ENCODE peak calls at places on chromosomes 13 and 19, in nine cellular contexts. J is cardiac muscle cell; K is stomach; T is upper lobe of right lung; E is ovary; Z is left ventricle myocardium inferior; S is neuronal stem cell; Q is Karpas-422; Y is CD8-positive, alpha-beta memory T cell. V is an unnamed sample.
A peak's percentile ranks its signal among the peaks of the same experiment; 100 is the strongest.

GRCh38 chr13:23504188-23504587 is 66.0 kb upstream of the TNFRSF19 start:
- DNase-seq in J (no peak), K (no peak), T (no peak), E (no peak), Z (no peak), S (no peak), Q (peak; percentile 34), Y (no peak), V (no peak)

GRCh38 chr13:22455036-22455435 is 725.7 kb upstream of the SGCG start:
- DNase-seq in J (no peak), K (no peak), T (no peak), E (no peak), Z (no peak), S (no peak), Q (no peak), Y (no peak), V (no peak)

GRCh38 chr19:4199699-4200293 is 17.3 kb downstream of the ANKRD24 start:
- DNase-seq in J (no peak), K (no peak), T (no peak), E (no peak), Z (no peak), S (no peak), Q (no peak), Y (no peak), V (no peak)

GRCh38 chr13:99860736-99861135 is 110.8 kb downstream of the ZIC5 start:
- DNase-seq in J (no peak), K (no peak), T (no peak), E (no peak), Z (no peak), S (peak; percentile 84), Q (no peak), Y (no peak), V (no peak)

GRCh38 chr13:59771272-59771671 is 392.5 kb downstream of the DIAPH3 start:
- DNase-seq in J (peak; percentile 53), K (no peak), T (no peak), E (no peak), Z (no peak), S (no peak), Q (peak; percentile 44), Y (no peak), V (no peak)

GRCh38 chr19:43782689-43783231 is 2.0 kb upstream of the KCNN4 start:
- DNase-seq in J (no peak), K (peak; percentile 65), T (no peak), E (no peak), Z (no peak), S (no peak), Q (no peak), Y (no peak), V (no peak)

GRCh38 chr13:49248433-49249002 is 793 bp downstream of the CDADC1 start:
- DNase-seq in J (peak; percentile 52), K (no peak), T (no peak), E (no peak), Z (no peak), S (peak; percentile 21), Q (peak; percentile 58), Y (no peak), V (no peak)

GRCh38 chr19:17560205-17560595 is 4.8 kb downstream of the COLGALT1 start:
- DNase-seq in J (peak; percentile 99), K (no peak), T (peak; percentile 85), E (no peak), Z (no peak), S (no peak), Q (no peak), Y (no peak), V (no peak)

GRCh38 chr19:27748551-27749152 is 1464.3 kb downstream of the UQCRFS1 start:
- DNase-seq in J (no peak), K (peak; percentile 13), T (peak; percentile 3), E (no peak), Z (no peak), S (no peak), Q (no peak), Y (no peak), V (no peak)

GRCh38 chr19:15396436-15396835 is 16.8 kb upstream of the AKAP8 start:
- DNase-seq in J (no peak), K (no peak), T (no peak), E (no peak), Z (no peak), S (no peak), Q (no peak), Y (no peak), V (no peak)

GRCh38 chr19:18839465-18840287 is 7.9 kb downstream of the UPF1 start:
- DNase-seq in J (no peak), K (peak; percentile 61), T (no peak), E (no peak), Z (no peak), S (no peak), Q (no peak), Y (no peak), V (no peak)

GRCh38 chr19:8438236-8438635 is 6.5 kb upstream of the HNRNPM start:
- DNase-seq in J (no peak), K (no peak), T (peak; percentile 46), E (no peak), Z (no peak), S (no peak), Q (no peak), Y (no peak), V (no peak)

GRCh38 chr19:7766535-7766934 is 3.5 kb downstream of the CLEC4M start:
- DNase-seq in J (no peak), K (no peak), T (peak; percentile 34), E (no peak), Z (no peak), S (no peak), Q (no peak), Y (no peak), V (no peak)

GRCh38 chr19:1590641-1591397 is 1.8 kb downstream of the MBD3 start:
- DNase-seq in J (peak; percentile 31), K (no peak), T (no peak), E (no peak), Z (no peak), S (no peak), Q (peak; percentile 76), Y (no peak), V (no peak)

GRCh38 chr19:46355234-46355990 is 8.5 kb downstream of the PPP5C start:
- DNase-seq in J (no peak), K (no peak), T (no peak), E (no peak), Z (no peak), S (no peak), Q (no peak), Y (no peak), V (no peak)

GRCh38 chr13:112132142-112132541 is 65.2 kb downstream of the SOX1 start:
- DNase-seq in J (no peak), K (peak; percentile 22), T (peak; percentile 48), E (no peak), Z (no peak), S (no peak), Q (no peak), Y (no peak), V (no peak)

GRCh38 chr19:9878511-9879196 is 43.5 kb downstream of the PIN1 start:
- DNase-seq in J (peak; percentile 76), K (no peak), T (no peak), E (no peak), Z (no peak), S (no peak), Q (no peak), Y (no peak), V (no peak)

DNA sequence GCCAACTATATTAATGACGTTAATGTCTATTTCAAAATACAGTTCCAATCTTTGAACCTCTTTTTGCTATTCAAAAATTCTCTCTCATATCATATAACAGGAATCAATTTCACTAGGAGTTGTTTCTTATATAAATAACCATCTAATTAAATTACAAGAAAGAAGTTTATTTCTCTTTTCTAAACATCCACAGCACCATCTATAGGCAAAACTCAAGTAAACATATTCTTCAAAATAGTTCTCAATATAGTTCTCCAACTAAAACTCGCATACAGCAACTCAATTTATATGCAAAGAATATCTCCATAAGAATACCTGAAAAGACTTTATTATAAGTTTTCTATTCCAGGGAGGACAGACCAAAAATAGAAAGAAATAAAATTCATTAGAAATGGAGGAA is 65.6 kb downstream of the RBM26 start:
- DNase-seq in J (no peak), K (no peak), T (no peak), E (no peak), Z (no peak), S (no peak), Q (no peak), Y (no peak), V (no peak)
- H3K36me3 ChIP-seq in J (peaks cover 66% of the 10 kb centered on the region), K (peaks cover 23% of the 10 kb centered on the region), T (peaks cover 97% of the 10 kb centered on the region), E (no peaks in the 10 kb centered on the region), Z (peaks cover 92% of the 10 kb centered on the region), S (peaks cover 100% of the 10 kb centered on the region), Q (peaks cover 89% of the 10 kb centered on the region), Y (peaks cover 43% of the 10 kb centered on the region), V (peaks cover 2% of the 10 kb centered on the region)

GRCh38 chr19:33261511-33262192 is 36.0 kb upstream of the SLC7A10 start:
- DNase-seq in J (no peak), K (no peak), T (no peak), E (no peak), Z (no peak), S (no peak), Q (no peak), Y (no peak), V (no peak)

GRCh38 chr19:33266971-33267484 is 35.3 kb downstream of the CEBPA start:
- DNase-seq in J (no peak), K (no peak), T (no peak), E (no peak), Z (no peak), S (no peak), Q (no peak), Y (no peak), V (no peak)

GRCh38 chr19:33263325-33264023 is 37.8 kb upstream of the SLC7A10 start:
- DNase-seq in J (no peak), K (no peak), T (no peak), E (no peak), Z (no peak), S (no peak), Q (no peak), Y (no peak), V (no peak)

GRCh38 chr19:33267706-33268105 is 34.6 kb downstream of the CEBPA start:
- DNase-seq in J (no peak), K (no peak), T (no peak), E (no peak), Z (no peak), S (no peak), Q (no peak), Y (no peak), V (no peak)

GRCh38 chr19:33264881-33265445 is 37.4 kb downstream of the CEBPA start:
- DNase-seq in J (no peak), K (no peak), T (no peak), E (no peak), Z (no peak), S (no peak), Q (no peak), Y (no peak), V (no peak)
- H3K4me1 ChIP-seq in J (peaks cover 5% of the 10 kb centered on the region), K (no peaks in the 10 kb centered on the region), T (peaks cover 9% of the 10 kb centered on the region), E (no peaks in the 10 kb centered on the region), Z (no peaks in the 10 kb centered on the region), S (peaks cover 1% of the 10 kb centered on the region), Q (no peaks in the 10 kb centered on the region), Y (no peaks in the 10 kb centered on the region), V (no peaks in the 10 kb centered on the region)

GRCh38 chr19:36483653-36484052 is 5.7 kb downstream of the ZNF566 start:
- DNase-seq in J (no peak), K (no peak), T (no peak), E (no peak), Z (no peak), S (no peak), Q (no peak), Y (no peak), V (no peak)
- H3K36me3 ChIP-seq in J (no peaks in the 10 kb centered on the region), K (no peaks in the 10 kb centered on the region), T (no peaks in the 10 kb centered on the region), E (no peaks in the 10 kb centered on the region), Z (peaks cover 10% of the 10 kb centered on the region), S (peaks cover 32% of the 10 kb centered on the region), Q (peaks cover 19% of the 10 kb centered on the region), Y (no peaks in the 10 kb centered on the region), V (no peaks in the 10 kb centered on the region)

GRCh38 chr13:51619614-51620013 is 35.4 kb downstream of the WDFY2 start:
- DNase-seq in J (peak; percentile 39), K (no peak), T (no peak), E (no peak), Z (no peak), S (no peak), Q (no peak), Y (no peak), V (no peak)
- H3K4me1 ChIP-seq in J (peaks cover 9% of the 10 kb centered on the region), K (peaks cover 26% of the 10 kb centered on the region), T (no peaks in the 10 kb centered on the region), E (peaks cover 12% of the 10 kb centered on the region), Z (peaks cover 72% of the 10 kb centered on the region), S (peaks cover 10% of the 10 kb centered on the region), Q (peaks cover 3% of the 10 kb centered on the region), Y (peaks cover 11% of the 10 kb centered on the region), V (peaks cover 3% of the 10 kb centered on the region)